ENCODE peak calls at places on chromosomes 5 and 9, in ten cellular contexts. N is HepG2, R is transverse colon, A is stomach, O is tibial nerve, E is K562, D is A549, M is ovary, U is SK-N-SH, S is sigmoid colon. V is an unnamed sample.

GRCh38 chr5:121175986-121176385 is 675.7 kb upstream of the FTMT start:
- DNase-seq in U (no peak), O (no peak), E (no peak), R (no peak), M (no peak), A (no peak), S (no peak), D (no peak), N (no peak), V (no peak)

GRCh38 chr5:54785729-54786548 is 199.5 kb downstream of the ESM1 start:
- DNase-seq in M (no peak), N (no peak), O (peak; percentile 24), S (peak; percentile 70), E (peak; percentile 46), U (peak; percentile 29), D (no peak), A (no peak), R (peak; percentile 67), V (no peak)

GRCh38 chr9:27276182-27277030 is 20.5 kb downstream of the EQTN start:
- DNase-seq in S (no peak), D (peak; percentile 34), M (no peak), A (no peak), U (peak; percentile 60), O (no peak), N (peak; percentile 45), E (peak; percentile 12), R (no peak), V (no peak)

GRCh38 chr9:134855231-134855899 is 25.2 kb upstream of the FCN2 start:
- DNase-seq in N (no peak), M (peak; percentile 13), D (no peak), E (no peak), O (no peak), U (no peak), A (no peak), S (no peak), R (no peak), V (peak; percentile 52)

GRCh38 chr5:39624268-39624886 is 199.6 kb upstream of the DAB2 start:
- DNase-seq in U (no peak), A (peak; percentile 47), M (no peak), S (no peak), O (no peak), N (peak; percentile 47), D (no peak), E (no peak), R (peak; percentile 77), V (no peak)

GRCh38 chr9:96020822-96021615 is 145.5 kb downstream of the ERCC6L2 start:
- DNase-seq in D (no peak), O (no peak), U (peak; percentile 86), R (peak; percentile 33), E (no peak), A (no peak), S (no peak), N (no peak), M (peak; percentile 59), V (no peak)

GRCh38 chr9:113178087-113178486 is 27.3 kb downstream of the SLC31A2 start:
- DNase-seq in A (no peak), D (no peak), R (no peak), E (no peak), S (no peak), N (no peak), M (no peak), U (no peak), O (no peak), V (no peak)

GRCh38 chr9:126809068-126809467 is 4.2 kb downstream of the ZBTB43 start:
- DNase-seq in U (no peak), A (no peak), M (no peak), R (no peak), N (peak; percentile 75), D (no peak), E (no peak), S (no peak), O (no peak), V (no peak)

GRCh38 chr5:168578506-168579205 is 512 bp downstream of the PANK3 start:
- DNase-seq in S (peak; percentile 63), U (peak; percentile 73), M (no peak), A (no peak), N (peak; percentile 51), R (no peak), O (no peak), E (no peak), D (peak; percentile 55), V (no peak)

GRCh38 chr9:72467766-72468738 is 53.4 kb upstream of the TMC1 start:
- DNase-seq in A (no peak), N (no peak), E (no peak), R (no peak), M (no peak), D (no peak), S (no peak), U (no peak), O (no peak), V (no peak)

GRCh38 chr9:70438341-70438924 is 24.0 kb upstream of the KLF9 start:
- DNase-seq in S (peak; percentile 86), O (no peak), A (peak; percentile 80), U (no peak), D (peak; percentile 32), N (peak; percentile 24), R (peak; percentile 85), M (peak; percentile 46), E (peak; percentile 13), V (peak; percentile 71)

GRCh38 chr5:106543330-106543729 is 1127.4 kb downstream of the EFNA5 start:
- DNase-seq in A (no peak), U (no peak), N (no peak), R (no peak), O (no peak), M (no peak), E (no peak), S (no peak), D (no peak), V (no peak)

GRCh38 chr9:73038613-73039012 is 85.8 kb upstream of the ALDH1A1 start:
- DNase-seq in A (peak; percentile 29), S (peak; percentile 84), O (peak; percentile 39), E (no peak), U (no peak), R (peak; percentile 42), N (no peak), D (no peak), M (peak; percentile 85), V (peak; percentile 67)

GRCh38 chr9:98520221-98520920 is 188.4 kb downstream of the GABBR2 start:
- DNase-seq in E (no peak), R (no peak), U (no peak), A (no peak), O (no peak), N (no peak), S (no peak), M (no peak), D (no peak), V (no peak)

GRCh38 chr5:124103671-124104070 is 591.7 kb downstream of the CSNK1G3 start:
- DNase-seq in A (no peak), R (no peak), E (no peak), D (no peak), M (no peak), N (no peak), O (no peak), U (no peak), S (no peak), V (no peak)

GRCh38 chr5:137660349-137660817 is 75.5 kb downstream of the KLHL3 start:
- DNase-seq in R (peak; percentile 74), A (peak; percentile 80), S (peak; percentile 67), N (peak; percentile 63), D (peak; percentile 65), O (peak; percentile 44), M (peak; percentile 74), U (peak; percentile 64), E (peak; percentile 43), V (peak; percentile 74)

GRCh38 chr5:93078082-93079038 is 502.7 kb downstream of the NR2F1-AS1 start:
- DNase-seq in M (peak; percentile 22), D (peak; percentile 33), A (peak; percentile 25), S (peak; percentile 85), O (no peak), N (peak; percentile 98), U (peak; percentile 29), R (peak; percentile 9), E (no peak), V (no peak)

GRCh38 chr5:95901676-95902646 is 59.7 kb downstream of the ELL2 start:
- DNase-seq in E (no peak), O (no peak), R (no peak), A (no peak), N (no peak), D (peak; percentile 7), M (no peak), U (no peak), S (no peak), V (no peak)

GRCh38 chr5:107669543-107670027 is 1.2 kb downstream of the EFNA5 start:
- DNase-seq in E (no peak), D (peak; percentile 9), N (no peak), O (no peak), U (peak; percentile 65), R (peak; percentile 48), A (peak; percentile 39), M (peak; percentile 19), S (peak; percentile 72), V (peak; percentile 83)
- TF ChIP-seq EP300 in E (no peak), D (no peak), N (no peak), O (no peak), U (no peak), R (no peak), A (no peak), M (no peak), S (no peak), V (no peak)

GRCh38 chr5:99835791-99836190 is 699.4 kb upstream of the FAM174A start:
- DNase-seq in N (no peak), S (no peak), M (no peak), D (no peak), E (no peak), A (no peak), R (no peak), O (no peak), U (no peak), V (no peak)
- TF ChIP-seq EP300 in N (no peak), S (no peak), M (no peak), D (no peak), E (no peak), A (no peak), R (no peak), O (no peak), U (no peak), V (no peak)

GRCh38 chr5:120159155-120159554 is 304.9 kb upstream of the PRR16 start:
- DNase-seq in S (no peak), E (no peak), D (no peak), N (no peak), O (no peak), A (no peak), M (no peak), R (no peak), U (no peak), V (no peak)
- TF ChIP-seq EP300 in S (no peak), E (no peak), D (no peak), N (no peak), O (no peak), A (no peak), M (no peak), R (no peak), U (no peak), V (no peak)

DNA sequence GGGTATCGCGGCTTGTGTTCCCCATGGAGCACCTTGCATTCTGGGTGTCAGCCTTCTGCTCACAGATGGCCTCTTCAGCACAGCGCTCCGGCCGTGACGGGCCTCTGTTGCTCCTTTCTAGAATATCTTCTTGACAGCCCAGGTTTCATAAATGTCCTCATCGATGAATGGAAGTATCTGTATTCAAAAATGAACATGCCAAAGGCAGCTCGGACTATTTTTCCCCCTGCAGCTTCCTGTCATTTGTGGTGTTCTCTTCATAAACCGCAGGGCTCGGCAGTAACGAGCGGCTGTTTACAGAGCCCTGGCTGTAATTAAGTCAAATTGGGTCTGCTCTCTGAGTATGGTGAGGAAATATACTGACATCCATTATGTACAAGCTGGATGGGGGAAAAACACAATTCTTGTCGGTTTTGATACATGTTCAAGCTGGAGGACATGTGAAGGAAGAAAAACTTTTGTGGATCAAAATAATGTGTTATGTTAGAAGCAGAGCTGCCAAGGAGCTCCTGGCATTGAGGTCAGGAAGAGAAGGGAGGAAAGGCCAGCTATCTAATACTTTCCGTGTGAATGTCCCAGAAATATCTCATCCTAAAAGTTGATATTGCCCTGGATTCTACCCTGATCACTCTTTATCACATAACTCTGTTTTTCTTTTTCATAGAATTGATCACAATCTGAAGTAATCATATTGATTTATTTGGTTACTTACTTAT is 154.2 kb upstream of the CD180 start:
- DNase-seq in U (peak; percentile 26), A (no peak), M (no peak), E (no peak), R (peak; percentile 22), O (no peak), S (peak; percentile 54), D (no peak), N (no peak), V (no peak)
- TF ChIP-seq EP300 in U (no peak), A (no peak), M (no peak), E (no peak), R (no peak), O (peak; percentile 5), S (no peak), D (no peak), N (no peak), V (no peak)